ENCODE peak calls at places on chromosome 21, in five cellular contexts. D is uterus, B is lower lobe of right lung, K is left ventricle myocardium inferior, W is heart left ventricle. F is an unnamed sample.
A peak's percentile ranks its signal among the peaks of the same experiment; 100 is the strongest.

GRCh38 chr21:22584308-22584707 is 1586.1 kb downstream of the NCAM2 start:
- DNase-seq in K (no peak), D (no peak), B (no peak), W (no peak), F (no peak)

GRCh38 chr21:25507522-25507921 is 99.8 kb downstream of the MRPL39 start:
- DNase-seq in D (no peak), K (no peak), W (no peak), B (no peak), F (no peak)

GRCh38 chr21:29691616-29692491 is 247.9 kb downstream of the GRIK1 start:
- DNase-seq in D (no peak), K (no peak), W (no peak), B (no peak), F (no peak)

GRCh38 chr21:20875741-20876140 is 122.5 kb upstream of the NCAM2 start:
- DNase-seq in K (no peak), B (no peak), W (no peak), D (no peak), F (no peak)

GRCh38 chr21:26939532-26940181 is 27.2 kb downstream of the ADAMTS5 start:
- DNase-seq in K (peak; percentile 33), B (no peak), W (no peak), D (no peak), F (no peak)

GRCh38 chr21:16519656-16520055 is 789.9 kb downstream of the USP25 start:
- DNase-seq in W (no peak), D (no peak), K (no peak), B (no peak), F (no peak)

GRCh38 chr21:31173881-31174555 is 135.7 kb upstream of the KRTAP19-8 start:
- DNase-seq in D (no peak), B (peak; percentile 61), K (peak; percentile 38), W (peak; percentile 25), F (no peak)

GRCh38 chr21:31911138-31911907 is 38.5 kb downstream of the HUNK start:
- DNase-seq in B (no peak), W (no peak), D (no peak), K (no peak), F (no peak)

GRCh38 chr21:17576080-17576835 is 36.4 kb downstream of the BTG3 start:
- DNase-seq in D (no peak), W (no peak), B (no peak), K (no peak), F (no peak)

GRCh38 chr21:33578214-33578613 is 10.3 kb downstream of the DONSON start:
- DNase-seq in W (no peak), K (no peak), D (no peak), B (no peak), F (no peak)

GRCh38 chr21:26842976-26843911 is 2.0 kb downstream of the ADAMTS1 start:
- DNase-seq in D (peak; percentile 95), B (peak; percentile 84), K (peak; percentile 95), W (peak; percentile 93), F (peak; percentile 82)

GRCh38 chr21:33023574-33024277 is 2.0 kb upstream of the OLIG2 start:
- DNase-seq in D (no peak), W (no peak), B (no peak), K (no peak), F (no peak)

GRCh38 chr21:18840239-18840638 is 436.7 kb upstream of the TMPRSS15 start:
- DNase-seq in D (no peak), B (no peak), K (no peak), W (no peak), F (no peak)

GRCh38 chr21:33750017-33750416 is 107.7 kb downstream of the ITSN1 start:
- DNase-seq in K (peak; percentile 35), W (peak; percentile 52), D (no peak), B (no peak), F (no peak)

GRCh38 chr21:31343680-31344480 is at the start of gene TIAM1:
- DNase-seq in W (peak; percentile 46), B (peak; percentile 77), K (peak; percentile 68), D (peak; percentile 15), F (peak; percentile 69)

GRCh38 chr21:17550671-17551308 is 37.9 kb downstream of the CXADR start:
- DNase-seq in D (no peak), B (no peak), W (no peak), K (no peak), F (no peak)

GRCh38 chr21:28084951-28085350 is 907.7 kb downstream of the LTN1 start:
- DNase-seq in K (no peak), W (no peak), D (no peak), B (no peak), F (no peak)

GRCh38 chr21:17527240-17527639 is 14.4 kb downstream of the CXADR start:
- DNase-seq in K (no peak), W (no peak), B (no peak), D (no peak), F (no peak)

DNA sequence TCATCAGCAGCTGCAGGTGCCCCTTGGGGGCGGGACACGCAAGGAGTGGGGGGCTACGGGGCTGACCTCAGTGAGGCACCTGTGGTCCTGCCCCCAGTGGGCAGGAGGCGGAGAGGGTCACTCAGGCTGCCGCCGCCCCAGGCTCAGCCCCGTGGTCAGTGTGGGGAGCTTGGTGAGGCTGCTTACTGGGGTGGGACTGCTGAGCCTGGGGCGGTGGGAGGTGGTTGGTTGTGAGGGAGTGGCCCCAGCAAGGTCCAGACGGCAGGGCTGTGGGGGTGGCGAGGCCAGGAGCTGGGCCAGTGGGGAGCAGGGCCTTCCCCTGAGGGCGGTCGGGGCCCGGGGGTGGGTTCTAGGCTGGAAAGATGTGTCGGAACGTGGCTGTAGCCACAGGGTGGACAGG is 14.3 kb downstream of the PFKL start:
- DNase-seq in D (no peak), B (no peak), K (no peak), W (no peak), F (no peak)
- H3K27me3 ChIP-seq in D (no peaks in the 10 kb centered on the region), B (no peaks in the 10 kb centered on the region), K (no peaks in the 10 kb centered on the region), W (no peaks in the 10 kb centered on the region), F (no peaks in the 10 kb centered on the region)

GRCh38 chr21:38903578-38904193 is 98.0 kb downstream of the ETS2 start:
- DNase-seq in K (no peak), W (no peak), D (no peak), B (no peak), F (no peak)
- H3K27ac ChIP-seq in K (peak overlapping the region; percentile 71), W (peak overlapping the region; percentile 60), D (peak overlapping the region; percentile 38), B (peak overlapping the region; percentile 14), F (peak overlapping the region; percentile 90)

GRCh38 chr21:46284077-46284644 is 1.2 kb downstream of the MCM3AP start:
- DNase-seq in W (no peak), B (no peak), K (no peak), D (no peak), F (no peak)
- H3K4me3 ChIP-seq in W (no peak overlapping the region), B (peak overlapping the region; percentile 4), K (peak overlapping the region; percentile 84), D (no peak overlapping the region), F (peak overlapping the region; percentile 72)

GRCh38 chr21:34886554-34887385 is 162.3 kb downstream of the RUNX1 start:
- DNase-seq in D (no peak), K (peak; percentile 27), W (no peak), B (peak; percentile 69), F (no peak)
- H3K27me3 ChIP-seq in D (peaks cover 39% of the 10 kb centered on the region), K (peaks cover 91% of the 10 kb centered on the region), W (peaks cover 70% of the 10 kb centered on the region), B (peaks cover 17% of the 10 kb centered on the region), F (peaks cover under 1% of the 10 kb centered on the region)

GRCh38 chr21:37413553-37414291 is 47.1 kb downstream of the DYRK1A start:
- DNase-seq in D (no peak), K (no peak), W (no peak), B (no peak), F (no peak)

GRCh38 chr21:37414292-37415253 is 48.0 kb downstream of the DYRK1A start:
- DNase-seq in D (no peak), K (no peak), W (no peak), B (no peak), F (no peak)

GRCh38 chr21:37415938-37416337 is 49.4 kb downstream of the DYRK1A start:
- DNase-seq in K (no peak), D (no peak), B (no peak), W (no peak), F (no peak)

GRCh38 chr21:37410639-37411038 is 44.1 kb downstream of the DYRK1A start:
- DNase-seq in K (no peak), D (no peak), W (no peak), B (no peak), F (no peak)

GRCh38 chr21:37412603-37413360 is 46.2 kb downstream of the DYRK1A start:
- DNase-seq in W (no peak), K (no peak), D (no peak), B (no peak), F (no peak)
- H3K27ac ChIP-seq in W (no peak overlapping the region), K (peak overlapping the region; percentile 23), D (peak overlapping the region; percentile 55), B (no peak overlapping the region), F (no peak overlapping the region)

GRCh38 chr21:39984613-39985012 is 117.4 kb downstream of the PCP4 start:
- DNase-seq in D (no peak), W (no peak), B (no peak), K (no peak), F (no peak)
- H3K4me3 ChIP-seq in D (no peak overlapping the region), W (no peak overlapping the region), B (no peak overlapping the region), K (no peak overlapping the region), F (no peak overlapping the region)

GRCh38 chr21:42475526-42476492 is 20.2 kb downstream of the RSPH1 start:
- DNase-seq in K (no peak), D (no peak), B (no peak), W (peak; percentile 13), F (no peak)
- H3K27me3 ChIP-seq in K (peaks cover 29% of the 10 kb centered on the region), D (no peaks in the 10 kb centered on the region), B (no peaks in the 10 kb centered on the region), W (no peaks in the 10 kb centered on the region), F (no peaks in the 10 kb centered on the region)

F was measured in ascending aorta.